ENCODE peak calls at places on chromosomes 16 and 17, in six cellular contexts. J, B, L, A, H and X are unnamed samples.

GRCh38 chr17:50947844-50948514 is 81.8 kb upstream of the TOB1 start:
- DNase-seq in H (no peak), L (no peak), J (peak; percentile 89), B (peak; percentile 78), A (peak; percentile 44), X (no peak)

GRCh38 chr17:14069251-14069981 is at the start of gene COX10:
- DNase-seq in J (peak; percentile 93), L (peak; percentile 30), B (peak; percentile 89), H (peak; percentile 66), A (peak; percentile 76), X (peak; percentile 68)

GRCh38 chr16:83935858-83936255 is 17.2 kb upstream of the OSGIN1 start:
- DNase-seq in B (no peak), H (no peak), A (no peak), J (no peak), L (no peak), X (no peak)

GRCh38 chr16:57066625-57067024 is 25.8 kb upstream of the CPNE2 start:
- DNase-seq in H (no peak), A (no peak), L (no peak), B (no peak), J (no peak), X (no peak)

GRCh38 chr17:48728232-48729231 is at the start of gene HOXB13:
- DNase-seq in J (no peak), B (peak; percentile 56), L (no peak), A (no peak), H (no peak), X (no peak)

GRCh38 chr17:63991611-63992010 is 6.5 kb upstream of the PRR29 start:
- DNase-seq in J (no peak), B (no peak), H (no peak), A (peak; percentile 3), L (no peak), X (no peak)

GRCh38 chr16:16146380-16147315 is 76.6 kb downstream of the ABCC6 start:
- DNase-seq in J (peak; percentile 41), L (no peak), B (no peak), H (no peak), A (no peak), X (no peak)

GRCh38 chr17:2043785-2044184 is 2.0 kb downstream of the OVCA2 start:
- DNase-seq in H (no peak), B (no peak), A (no peak), J (no peak), L (no peak), X (no peak)

GRCh38 chr16:74449470-74449869 is 28.2 kb upstream of the CLEC18B start:
- DNase-seq in B (no peak), L (no peak), A (peak; percentile 37), H (no peak), J (no peak), X (no peak)

GRCh38 chr17:71482625-71483024 is 638.2 kb upstream of the SOX9 start:
- DNase-seq in A (no peak), J (no peak), L (no peak), B (no peak), H (no peak), X (no peak)

GRCh38 chr16:56603589-56603988 is 4.8 kb upstream of the MT2A start:
- DNase-seq in L (no peak), J (peak; percentile 48), A (no peak), H (no peak), B (no peak), X (no peak)

GRCh38 chr17:14317383-14317782 is 16.5 kb downstream of the HS3ST3B1 start:
- DNase-seq in J (no peak), H (no peak), A (no peak), L (no peak), B (no peak), X (no peak)

GRCh38 chr16:85173981-85174751 is 61.9 kb upstream of the CIBAR2 start:
- DNase-seq in L (no peak), H (no peak), J (peak; percentile 71), B (no peak), A (no peak), X (no peak)

GRCh38 chr16:66204761-66205160 is 161.7 kb upstream of the CDH5 start:
- DNase-seq in J (no peak), B (no peak), L (no peak), A (no peak), H (no peak), X (no peak)

GRCh38 chr17:67136191-67137025 is 92.1 kb downstream of the CACNG1 start:
- DNase-seq in B (no peak), H (no peak), J (no peak), L (no peak), A (no peak), X (no peak)

GRCh38 chr16:46947900-46948547 is 25.4 kb downstream of the DNAJA2 start:
- DNase-seq in J (no peak), H (no peak), B (no peak), L (no peak), A (no peak), X (no peak)

GRCh38 chr16:86455116-86455515 is 55.2 kb upstream of the FOXF1 start:
- DNase-seq in J (no peak), H (no peak), A (no peak), B (no peak), L (no peak), X (no peak)

GRCh38 chr16:48433116-48433848 is 48.1 kb upstream of the SIAH1 start:
- DNase-seq in B (no peak), A (no peak), H (no peak), J (no peak), L (no peak), X (no peak)

GRCh38 chr16:8816967-8817662 is 19.5 kb downstream of the PMM2 start:
- DNase-seq in A (no peak), H (no peak), L (no peak), J (no peak), B (no peak), X (no peak)

GRCh38 chr16:57061084-57061905 is 31.1 kb upstream of the CPNE2 start:
- DNase-seq in L (no peak), H (no peak), A (peak; percentile 75), J (peak; percentile 88), B (peak; percentile 89), X (no peak)

GRCh38 chr16:25464058-25464457 is 206.4 kb upstream of the ZKSCAN2 start:
- DNase-seq in H (no peak), J (no peak), A (no peak), B (no peak), L (no peak), X (no peak)

GRCh38 chr16:46577988-46578579 is 43.1 kb downstream of the SHCBP1 start:
- DNase-seq in B (no peak), H (no peak), L (no peak), J (no peak), A (no peak), X (no peak)

GRCh38 chr17:42135151-42135550 is 12.5 kb downstream of the HSPB9 start:
- DNase-seq in L (no peak), J (no peak), A (no peak), B (no peak), H (no peak), X (no peak)

GRCh38 chr17:42131232-42131631 is 8.6 kb downstream of the HSPB9 start:
- DNase-seq in L (no peak), H (no peak), A (no peak), J (no peak), B (no peak), X (no peak)

GRCh38 chr17:42131971-42132370 is 9.4 kb downstream of the HSPB9 start:
- DNase-seq in H (no peak), J (no peak), L (no peak), B (no peak), A (no peak), X (no peak)

GRCh38 chr17:42133461-42134041 is 10.9 kb downstream of the HSPB9 start:
- DNase-seq in B (no peak), H (peak; percentile 59), A (no peak), J (no peak), L (no peak), X (no peak)

GRCh38 chr17:42132941-42133340 is 10.3 kb downstream of the HSPB9 start:
- DNase-seq in J (no peak), H (no peak), A (no peak), L (no peak), B (no peak), X (no peak)
- TF ChIP-seq POLR2A in J (no peak), H (no peak), A (no peak), L (no peak), B (no peak), X (no peak)

DNA sequence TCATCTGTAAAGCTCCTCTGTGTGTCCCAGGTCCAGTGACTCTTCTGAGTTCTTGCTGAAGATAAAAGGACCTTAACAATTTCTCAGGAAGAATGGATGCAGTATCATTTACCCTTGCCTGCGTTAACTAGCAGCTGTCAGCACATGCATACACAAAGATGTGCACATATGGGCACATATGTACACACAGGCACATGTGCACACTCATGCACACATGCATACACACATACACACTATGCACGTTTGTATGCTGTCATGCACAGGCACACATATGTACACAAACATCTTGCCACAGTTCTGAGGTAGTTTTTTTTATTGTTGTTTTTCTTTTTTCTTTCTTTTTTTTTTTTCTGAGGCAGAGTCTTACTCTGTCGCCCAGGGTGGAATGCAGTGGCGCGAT is 24.9 kb downstream of the GP2 start:
- DNase-seq in H (no peak), L (no peak), J (no peak), A (no peak), B (no peak), X (no peak)
- TF ChIP-seq POLR2A in H (no peak), L (no peak), J (no peak), A (no peak), B (no peak), X (no peak)

DNA sequence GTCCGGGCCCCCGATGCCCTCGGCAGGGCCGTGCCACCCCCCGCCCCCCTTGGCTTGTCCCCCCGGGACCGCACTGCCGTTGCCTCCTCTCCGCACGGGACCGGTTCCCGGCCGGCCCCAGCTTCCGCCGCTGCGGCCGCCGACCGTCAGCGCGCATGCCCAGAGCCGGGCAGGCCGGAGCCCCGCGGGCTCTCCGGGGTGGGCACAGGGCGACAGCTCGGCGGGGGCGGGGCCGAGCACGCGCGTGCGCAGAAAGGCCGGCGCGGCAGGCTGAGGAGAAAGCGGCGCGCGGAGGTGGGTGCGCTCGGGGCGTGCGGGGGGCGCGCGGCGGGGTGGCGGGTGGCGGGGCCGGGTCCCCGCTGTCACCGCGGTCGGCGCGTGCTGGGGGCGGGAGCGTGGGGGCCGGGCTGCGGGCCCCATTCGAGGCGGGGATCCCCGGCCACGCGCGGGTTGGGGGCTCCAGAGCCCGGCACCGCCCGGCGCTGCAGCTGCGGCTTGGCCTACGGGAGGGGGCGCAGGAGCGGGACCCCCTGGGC is at the start of gene TBC1D24:
- DNase-seq in H (peak; percentile 100), B (peak; percentile 84), J (peak; percentile 90), A (peak; percentile 79), L (no peak), X (peak; percentile 100)
- TF ChIP-seq POLR2A in H (peak; percentile 46), B (no peak), J (peak; percentile 72), A (peak; percentile 69), L (no peak), X (no peak)

GRCh38 chr16:647173-647902 is 1.8 kb upstream of the WDR90 start:
- DNase-seq in H (no peak), A (no peak), J (peak; percentile 67), L (no peak), B (no peak), X (no peak)

GRCh38 chr16:648071-648785 is 937 bp upstream of the WDR90 start:
- DNase-seq in J (peak; percentile 84), A (no peak), L (no peak), H (peak; percentile 78), B (no peak), X (peak; percentile 72)

GRCh38 chr16:644556-644955 is 2.9 kb downstream of the MCRIP2 start:
- DNase-seq in H (no peak), J (no peak), B (no peak), L (no peak), A (no peak), X (no peak)

GRCh38 chr16:646679-647172 is 2.4 kb upstream of the WDR90 start:
- DNase-seq in A (no peak), B (no peak), L (no peak), J (no peak), H (no peak), X (no peak)

GRCh38 chr16:645852-646678 is 3.1 kb upstream of the WDR90 start:
- DNase-seq in L (no peak), J (peak; percentile 87), H (no peak), B (no peak), A (no peak), X (no peak)
- TF ChIP-seq POLR2A in L (no peak), J (no peak), H (no peak), B (no peak), A (no peak), X (no peak)